ENCODE peak calls at places on chromosomes 5 and 9, in four cellular contexts. D is neural progenitor cell, G is tibial nerve, I is right atrium auricular region. V is an unnamed sample.

GRCh38 chr5:59893061-59893435 is 478 bp downstream of the PDE4D start:
- DNase-seq in I (no peak), G (no peak), D (peak; percentile 61), V (no peak)

GRCh38 chr9:115328228-115328627 is 210.3 kb upstream of the TNC start:
- DNase-seq in I (no peak), G (no peak), D (no peak), V (no peak)

GRCh38 chr5:179124329-179124852 is 64.2 kb downstream of the ZNF354C start:
- DNase-seq in D (no peak), G (no peak), I (peak; percentile 21), V (no peak)

GRCh38 chr9:123411636-123412035 is 55.6 kb downstream of the CRB2 start:
- DNase-seq in I (no peak), G (no peak), D (no peak), V (no peak)

GRCh38 chr9:123637940-123638634 is 282.1 kb downstream of the CRB2 start:
- DNase-seq in D (no peak), I (no peak), G (no peak), V (peak; percentile 16)

GRCh38 chr9:108708448-108708847 is 147.3 kb downstream of the ACTL7B start:
- DNase-seq in G (peak; percentile 36), D (no peak), I (no peak), V (no peak)

GRCh38 chr5:83751201-83751600 is 30.5 kb upstream of the HAPLN1 start:
- DNase-seq in D (no peak), I (no peak), G (no peak), V (no peak)

GRCh38 chr5:158802941-158803341 is 296.8 kb downstream of the EBF1 start:
- DNase-seq in D (no peak), G (no peak), I (no peak), V (no peak)

GRCh38 chr5:65102826-65103673 is 334.3 kb downstream of the CWC27 start:
- DNase-seq in D (peak; percentile 21), G (peak; percentile 14), I (no peak), V (peak; percentile 48)

GRCh38 chr9:132609829-132610228 is 27.4 kb downstream of the BARHL1 start:
- DNase-seq in G (no peak), I (no peak), D (no peak), V (no peak)

GRCh38 chr5:54820346-54820745 is 165.0 kb downstream of the ESM1 start:
- DNase-seq in G (no peak), I (no peak), D (no peak), V (no peak)

GRCh38 chr5:139141841-139142240 is 56.3 kb downstream of the SIL1 start:
- DNase-seq in D (no peak), G (no peak), I (peak; percentile 63), V (no peak)

GRCh38 chr9:106528158-106528557 is 334.8 kb upstream of the ZNF462 start:
- DNase-seq in D (no peak), I (no peak), G (no peak), V (no peak)

GRCh38 chr5:15807861-15808260 is 307.9 kb downstream of the FBXL7 start:
- DNase-seq in D (no peak), I (no peak), G (no peak), V (no peak)

GRCh38 chr5:88675758-88676636 is 207.0 kb downstream of the MEF2C start:
- DNase-seq in I (no peak), D (peak; percentile 53), G (no peak), V (no peak)

GRCh38 chr9:124658165-124659017 is 112.7 kb downstream of the NR6A1 start:
- DNase-seq in D (peak; percentile 87), I (peak; percentile 85), G (peak; percentile 25), V (peak; percentile 97)

GRCh38 chr5:159581502-159582249 is 251.4 kb upstream of the IL12B start:
- DNase-seq in I (no peak), D (no peak), G (no peak), V (peak; percentile 90)

GRCh38 chr5:113250341-113250953 is 184.3 kb downstream of the TSSK1B start:
- DNase-seq in D (no peak), I (peak; percentile 91), G (peak; percentile 42), V (no peak)

GRCh38 chr9:115144706-115145105 is 26.7 kb upstream of the TNC start:
- DNase-seq in I (no peak), G (no peak), D (no peak), V (no peak)

GRCh38 chr9:69936427-69936826 is 107.2 kb upstream of the MAMDC2 start:
- DNase-seq in I (no peak), G (no peak), D (no peak), V (no peak)

GRCh38 chr9:91180930-91181268 is 180.8 kb downstream of the AUH start:
- DNase-seq in D (no peak), G (no peak), I (no peak), V (no peak)

GRCh38 chr9:121284733-121285451 is 16.9 kb downstream of the GSN start:
- DNase-seq in D (no peak), G (peak; percentile 15), I (no peak), V (no peak)

GRCh38 chr9:69671291-69671903 is 774 bp downstream of the APBA1 start:
- DNase-seq in G (no peak), D (no peak), I (peak; percentile 63), V (no peak)

GRCh38 chr5:90111354-90112070 is 298.0 kb downstream of the CETN3 start:
- DNase-seq in I (no peak), D (no peak), G (no peak), V (no peak)

GRCh38 chr9:11915699-11916098 is 777.5 kb upstream of the TYRP1 start:
- DNase-seq in D (no peak), G (no peak), I (no peak), V (no peak)

GRCh38 chr5:77993799-77994318 is 217.7 kb upstream of the TBCA start:
- DNase-seq in I (no peak), G (no peak), D (peak; percentile 55), V (no peak)

GRCh38 chr5:126383755-126384154 is 39.5 kb upstream of the GRAMD2B start:
- DNase-seq in I (no peak), D (no peak), G (no peak), V (no peak)

GRCh38 chr9:109232449-109232848 is 65.4 kb upstream of the FRRS1L start:
- DNase-seq in I (no peak), G (no peak), D (no peak), V (no peak)

GRCh38 chr5:134110382-134110781 is 4.1 kb upstream of the TCF7 start:
- DNase-seq in D (no peak), I (no peak), G (no peak), V (no peak)

GRCh38 chr9:8858250-8859161 is 1058.9 kb upstream of the DMAC1 start:
- DNase-seq in I (no peak), D (peak; percentile 53), G (no peak), V (no peak)

GRCh38 chr9:8863886-8864881 is 1064.6 kb upstream of the DMAC1 start:
- DNase-seq in I (no peak), G (no peak), D (peak; percentile 45), V (peak; percentile 51)

GRCh38 chr9:8863064-8863463 is 1063.5 kb upstream of the DMAC1 start:
- DNase-seq in D (no peak), G (no peak), I (no peak), V (no peak)

GRCh38 chr9:8859416-8859815 is 1059.8 kb upstream of the DMAC1 start:
- DNase-seq in D (peak; percentile 60), I (no peak), G (no peak), V (no peak)

DNA sequence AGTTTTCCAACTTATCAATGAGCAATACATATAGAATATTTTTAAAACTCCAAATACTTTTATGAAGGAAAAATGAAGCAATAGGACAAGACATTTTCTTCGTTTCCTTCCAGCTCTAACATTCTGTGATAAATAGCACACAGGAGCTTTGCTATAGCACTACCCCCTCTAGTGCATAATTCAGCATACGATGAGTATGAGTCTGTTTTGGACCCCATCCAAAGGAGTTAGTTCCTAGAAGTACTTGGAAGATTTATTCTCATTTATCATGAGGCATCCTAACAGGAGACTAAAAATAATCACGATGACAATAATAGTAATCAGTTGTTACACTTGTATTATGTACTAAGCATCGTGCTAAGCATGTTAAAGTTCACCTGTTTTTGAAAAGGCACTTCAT is 1061.3 kb upstream of the DMAC1 start:
- DNase-seq in I (no peak), G (no peak), D (no peak), V (no peak)
- TF ChIP-seq CTCF in I (no peak), G (no peak), D (no peak), V (no peak)

GRCh38 chr5:1316588-1316902 is 21.7 kb upstream of the TERT start:
- DNase-seq in D (no peak), G (no peak), I (no peak), V (no peak)

GRCh38 chr5:1315018-1315708 is 20.3 kb upstream of the TERT start:
- DNase-seq in D (no peak), G (no peak), I (no peak), V (no peak)

GRCh38 chr5:1316941-1317340 is 22.1 kb upstream of the TERT start:
- DNase-seq in I (no peak), D (no peak), G (no peak), V (no peak)

GRCh38 chr5:1314564-1314982 is 19.7 kb upstream of the TERT start:
- DNase-seq in G (no peak), I (no peak), D (no peak), V (no peak)

GRCh38 chr5:1315709-1316587 is 21.1 kb upstream of the TERT start:
- DNase-seq in G (no peak), D (peak; percentile 28), I (no peak), V (no peak)
- H3K4me3 ChIP-seq in G (no peak overlapping the region), D (no peak overlapping the region), I (no peak overlapping the region), V (no peak overlapping the region)

GRCh38 chr9:37970301-37971106 is 66.6 kb upstream of the SLC25A51 start:
- DNase-seq in I (no peak), D (no peak), G (no peak), V (no peak)
- H3K36me3 ChIP-seq in I (peaks cover 12% of the 10 kb centered on the region), D (no peaks in the 10 kb centered on the region), G (no peaks in the 10 kb centered on the region), V (peaks cover 2% of the 10 kb centered on the region)

DNA sequence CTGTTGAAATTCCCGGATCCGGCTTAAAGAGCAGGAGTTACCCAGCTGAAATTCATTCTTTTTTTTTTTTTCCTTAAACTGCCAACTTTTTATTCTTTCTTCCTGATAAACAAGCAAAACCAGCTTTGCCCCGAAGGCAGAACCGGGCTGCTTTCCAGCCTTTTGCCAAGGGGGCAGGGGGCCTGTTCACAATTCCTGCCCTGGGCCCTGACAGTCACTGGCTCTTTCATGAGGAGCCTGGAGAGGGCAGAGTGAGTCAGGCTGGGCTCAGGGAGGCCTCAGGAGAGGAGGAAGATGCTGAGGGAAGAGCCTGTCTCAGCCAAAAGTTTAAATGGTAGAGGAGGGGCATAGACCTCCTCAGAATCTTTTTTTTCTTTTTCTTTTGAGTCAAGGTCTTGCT is 4.8 kb downstream of the GLIPR2 start:
- DNase-seq in D (peak; percentile 56), G (no peak), I (no peak), V (no peak)
- TF ChIP-seq CTCF in D (peak; percentile 42), G (peak; percentile 8), I (peak; percentile 39), V (peak; percentile 59)

V was measured in kidney epithelial cell.